ENCODE peak calls at places on chromosomes 11 and 22, in eight cellular contexts. N is mesothelial cell of epicardium; R is effector CD4-positive, alpha-beta T cell; E is iPS-NIHi11; B is glomerular endothelial cell; D is heart right ventricle; F is esophagus squamous epithelium; O is GF-D8. Z is an unnamed sample.

GRCh38 chr11:15526032-15526431 is 411.3 kb downstream of the INSC start:
- DNase-seq in O (no peak), E (no peak), D (no peak), F (no peak), R (no peak), N (no peak), B (no peak), Z (no peak)

GRCh38 chr11:1882265-1883238 is 9.1 kb downstream of the PRR33 start:
- DNase-seq in N (peak), F (no peak), D (peak), O (no peak), B (no peak), E (peak), R (peak), Z (peak)

GRCh38 chr22:48950151-48950915 is 877.3 kb downstream of the BRD1 start:
- DNase-seq in N (peak), B (no peak), E (no peak), O (no peak), F (no peak), R (no peak), D (no peak), Z (peak)

GRCh38 chr11:102986815-102987214 is 31.3 kb upstream of the MMP13 start:
- DNase-seq in N (no peak), F (no peak), E (no peak), O (no peak), B (no peak), R (no peak), D (no peak), Z (no peak)

GRCh38 chr11:100687032-100687629 is at the start of gene ARHGAP42:
- DNase-seq in B (no peak), N (peak), O (no peak), F (no peak), E (peak), D (peak), R (no peak), Z (no peak)

GRCh38 chr22:20084547-20085413 is 4.7 kb downstream of the DGCR8 start:
- DNase-seq in N (no peak), R (no peak), F (no peak), E (peak), B (no peak), D (no peak), O (no peak), Z (no peak)

GRCh38 chr11:64096835-64097234 is 61.1 kb downstream of the FLRT1 start:
- DNase-seq in B (no peak), O (no peak), R (no peak), F (no peak), N (no peak), D (no peak), E (no peak), Z (no peak)

GRCh38 chr22:50189184-50189848 is 3.6 kb downstream of the TRABD start:
- DNase-seq in D (no peak), N (no peak), E (no peak), F (no peak), R (no peak), B (no peak), O (no peak), Z (no peak)

GRCh38 chr22:46360891-46361290 is 25.4 kb downstream of the TRMU start:
- DNase-seq in E (no peak), N (no peak), F (no peak), D (no peak), O (no peak), R (no peak), B (no peak), Z (no peak)

GRCh38 chr22:47923011-47923427 is 1160.6 kb downstream of the TBC1D22A start:
- DNase-seq in D (no peak), O (no peak), F (no peak), N (no peak), B (no peak), R (no peak), E (no peak), Z (peak)

GRCh38 chr11:58391879-58392278 is 14.8 kb downstream of the OR5B3 start:
- DNase-seq in B (no peak), R (no peak), F (no peak), D (no peak), N (no peak), O (no peak), E (no peak), Z (no peak)

GRCh38 chr22:24579242-24579569 is 13.7 kb downstream of the LRRC75B start:
- DNase-seq in D (no peak), R (no peak), O (no peak), E (no peak), N (no peak), B (no peak), F (no peak), Z (no peak)

GRCh38 chr22:35620624-35621245 is 3.6 kb upstream of the MB start:
- DNase-seq in R (no peak), B (no peak), O (no peak), N (no peak), D (peak), E (no peak), F (no peak), Z (no peak)

GRCh38 chr11:16408619-16409018 is 52.3 kb upstream of the SOX6 start:
- DNase-seq in O (no peak), D (no peak), N (no peak), B (no peak), R (no peak), F (no peak), E (no peak), Z (no peak)

GRCh38 chr11:75714211-75714610 is 3.4 kb upstream of the MOGAT2 start:
- DNase-seq in F (no peak), R (no peak), O (no peak), E (no peak), N (no peak), D (no peak), B (no peak), Z (no peak)